ENCODE peak calls at places on chromosome 21, in eight cellular contexts. X, D, W, J, K, G, M and B are unnamed samples.

GRCh38 chr21:33064623-33064996 is 5.3 kb upstream of the OLIG1 start:
- DNase-seq in X (no peak), D (no peak), W (no peak), J (no peak), K (no peak), G (no peak), M (no peak), B (no peak)

GRCh38 chr21:28598214-28598613 is 394.5 kb downstream of the LTN1 start:
- DNase-seq in X (no peak), D (no peak), W (no peak), J (no peak), K (no peak), G (no peak), M (no peak), B (no peak)

GRCh38 chr21:42350271-42350885 is 416 bp downstream of the TFF2 start:
- DNase-seq in X (no peak), D (no peak), W (no peak), J (no peak), K (no peak), G (no peak), M (no peak), B (no peak)

GRCh38 chr21:7917729-7918128 is 2603.7 kb upstream of the TPTE start:
- DNase-seq in X (no peak), D (no peak), W (no peak), J (no peak), K (no peak), G (no peak), M (no peak), B (no peak)

GRCh38 chr21:42578034-42578433 is 64.4 kb downstream of the SLC37A1 start:
- DNase-seq in X (no peak), D (no peak), W (no peak), J (no peak), K (no peak), G (no peak), M (no peak), B (no peak)

GRCh38 chr21:45819478-45820170 is 161.9 kb upstream of the COL6A1 start:
- DNase-seq in X (no peak), D (no peak), W (no peak), J (no peak), K (no peak), G (no peak), M (no peak), B (no peak)

GRCh38 chr21:40208206-40208950 is 341.1 kb downstream of the PCP4 start:
- DNase-seq in X (no peak), D (no peak), W (no peak), J (no peak), K (no peak), G (no peak), M (no peak), B (no peak)

GRCh38 chr21:17745086-17745485 is 74.1 kb downstream of the C21orf91 start:
- DNase-seq in X (no peak), D (no peak), W (no peak), J (no peak), K (no peak), G (no peak), M (no peak), B (no peak)

GRCh38 chr21:41600556-41600955 is 92.6 kb upstream of the TMPRSS2 start:
- DNase-seq in X (no peak), D (no peak), W (no peak), J (no peak), K (no peak), G (no peak), M (no peak), B (no peak)

GRCh38 chr21:32572574-32573420 is 12.5 kb downstream of the TCP10L start:
- DNase-seq in X (no peak), D (no peak), W (no peak), J (no peak), K (no peak), G (no peak), M (peak; percentile 37), B (no peak)

GRCh38 chr21:44874497-44875331 is 1.2 kb upstream of the PTTG1IP start:
- DNase-seq in X (no peak), D (no peak), W (no peak), J (peak; percentile 45), K (no peak), G (peak; percentile 17), M (peak; percentile 63), B (no peak)

GRCh38 chr21:42436914-42437313 is 33.2 kb downstream of the UBASH3A start:
- DNase-seq in X (no peak), D (no peak), W (no peak), J (no peak), K (no peak), G (no peak), M (no peak), B (no peak)

GRCh38 chr21:43289966-43290365 is 121.2 kb downstream of the CRYAA start:
- DNase-seq in X (no peak), D (no peak), W (no peak), J (no peak), K (no peak), G (no peak), M (no peak), B (no peak)

GRCh38 chr21:18545908-18546307 is 142.3 kb upstream of the TMPRSS15 start:
- DNase-seq in X (peak; percentile 37), D (no peak), W (no peak), J (no peak), K (no peak), G (no peak), M (peak; percentile 7), B (no peak)

GRCh38 chr21:42031816-42032215 is 21.7 kb upstream of the ZBTB21 start:
- DNase-seq in X (no peak), D (no peak), W (no peak), J (no peak), K (no peak), G (no peak), M (no peak), B (no peak)

GRCh38 chr21:39120876-39121599 is 62.2 kb downstream of the PSMG1 start:
- DNase-seq in X (no peak), D (no peak), W (no peak), J (no peak), K (no peak), G (peak; percentile 28), M (no peak), B (no peak)

GRCh38 chr21:38918629-38919346 is 113.1 kb downstream of the ETS2 start:
- DNase-seq in X (no peak), D (no peak), W (no peak), J (no peak), K (no peak), G (no peak), M (no peak), B (no peak)

GRCh38 chr21:45469273-45470086 is 64.5 kb downstream of the COL18A1 start:
- DNase-seq in X (no peak), D (peak; percentile 28), W (no peak), J (no peak), K (no peak), G (no peak), M (peak; percentile 43), B (peak; percentile 78)